ENCODE peak calls at places on chromosomes 4 and X, in five cellular contexts. One of them, this sample, is unnamed.

GRCh38 chr4:165872443-165873297 is at the start of gene TLL1:
- DNase-seq in CD4-positive, CD25-positive, alpha-beta regulatory T cell: no peak
- DNase-seq in hepatocyte: peak; percentile 37
- DNase-seq in OCI-LY7: no peak
- DNase-seq in Karpas-422: no peak
- DNase-seq in this sample: no peak

GRCh38 chr4:150593996-150594395 is 12.0 kb downstream of the MAB21L2 start:
- DNase-seq in CD4-positive, CD25-positive, alpha-beta regulatory T cell: no peak
- DNase-seq in hepatocyte: no peak
- DNase-seq in OCI-LY7: no peak
- DNase-seq in Karpas-422: no peak
- DNase-seq in this sample: no peak

GRCh38 chrX:108018659-108019381 is 26.0 kb upstream of the VSIG1 start:
- DNase-seq in CD4-positive, CD25-positive, alpha-beta regulatory T cell: peak; percentile 88
- DNase-seq in hepatocyte: no peak
- DNase-seq in OCI-LY7: no peak
- DNase-seq in Karpas-422: no peak
- DNase-seq in this sample: peak; percentile 65

GRCh38 chr4:178752954-178753525 is 1310.8 kb upstream of the AGA start:
- DNase-seq in CD4-positive, CD25-positive, alpha-beta regulatory T cell: no peak
- DNase-seq in hepatocyte: no peak
- DNase-seq in OCI-LY7: no peak
- DNase-seq in Karpas-422: no peak
- DNase-seq in this sample: no peak

GRCh38 chrX:21740329-21741274 is 17.3 kb downstream of the SMPX start:
- DNase-seq in CD4-positive, CD25-positive, alpha-beta regulatory T cell: no peak
- DNase-seq in hepatocyte: no peak
- DNase-seq in OCI-LY7: no peak
- DNase-seq in Karpas-422: no peak
- DNase-seq in this sample: no peak

GRCh38 chrX:40855411-40855810 is 120.1 kb upstream of the MED14 start:
- DNase-seq in CD4-positive, CD25-positive, alpha-beta regulatory T cell: no peak
- DNase-seq in hepatocyte: no peak
- DNase-seq in OCI-LY7: no peak
- DNase-seq in Karpas-422: no peak
- DNase-seq in this sample: no peak

GRCh38 chrX:153438522-153438921 is 7.3 kb downstream of the TREX2 start:
- DNase-seq in CD4-positive, CD25-positive, alpha-beta regulatory T cell: peak; percentile 8
- DNase-seq in hepatocyte: peak; percentile 39
- DNase-seq in OCI-LY7: peak; percentile 48
- DNase-seq in Karpas-422: peak; percentile 60
- DNase-seq in this sample: no peak

GRCh38 chr4:70927502-70928139 is 25.5 kb downstream of the MOB1B start:
- DNase-seq in CD4-positive, CD25-positive, alpha-beta regulatory T cell: peak; percentile 57
- DNase-seq in hepatocyte: no peak
- DNase-seq in OCI-LY7: peak; percentile 81
- DNase-seq in Karpas-422: peak; percentile 87
- DNase-seq in this sample: peak; percentile 54

GRCh38 chrX:69068295-69069085 is 96.8 kb downstream of the PJA1 start:
- DNase-seq in CD4-positive, CD25-positive, alpha-beta regulatory T cell: no peak
- DNase-seq in hepatocyte: no peak
- DNase-seq in OCI-LY7: no peak
- DNase-seq in Karpas-422: no peak
- DNase-seq in this sample: no peak

GRCh38 chr4:120694973-120695372 is 227.6 kb downstream of the PRDM5 start:
- DNase-seq in CD4-positive, CD25-positive, alpha-beta regulatory T cell: no peak
- DNase-seq in hepatocyte: peak; percentile 72
- DNase-seq in OCI-LY7: no peak
- DNase-seq in Karpas-422: no peak
- DNase-seq in this sample: no peak

GRCh38 chr4:120693817-120694216 is 228.7 kb downstream of the PRDM5 start:
- DNase-seq in CD4-positive, CD25-positive, alpha-beta regulatory T cell: no peak
- DNase-seq in hepatocyte: no peak
- DNase-seq in OCI-LY7: no peak
- DNase-seq in Karpas-422: no peak
- DNase-seq in this sample: no peak

GRCh38 chr4:120691536-120691935 is 231.0 kb downstream of the PRDM5 start:
- DNase-seq in CD4-positive, CD25-positive, alpha-beta regulatory T cell: no peak
- DNase-seq in hepatocyte: no peak
- DNase-seq in OCI-LY7: no peak
- DNase-seq in Karpas-422: no peak
- DNase-seq in this sample: no peak

GRCh38 chr4:120691106-120691505 is 231.4 kb downstream of the PRDM5 start:
- DNase-seq in CD4-positive, CD25-positive, alpha-beta regulatory T cell: no peak
- DNase-seq in hepatocyte: no peak
- DNase-seq in OCI-LY7: no peak
- DNase-seq in Karpas-422: no peak
- DNase-seq in this sample: no peak

GRCh38 chr4:120692964-120693363 is 229.6 kb downstream of the PRDM5 start:
- DNase-seq in CD4-positive, CD25-positive, alpha-beta regulatory T cell: no peak
- DNase-seq in hepatocyte: peak; percentile 78
- DNase-seq in OCI-LY7: no peak
- DNase-seq in Karpas-422: no peak
- DNase-seq in this sample: no peak
- H3K4me1 ChIP-seq in CD4-positive, CD25-positive, alpha-beta regulatory T cell: no peaks in the 10 kb centered on the region
- H3K4me1 ChIP-seq in hepatocyte: peaks cover 48% of the 10 kb centered on the region
- H3K4me1 ChIP-seq in OCI-LY7: no peaks in the 10 kb centered on the region
- H3K4me1 ChIP-seq in Karpas-422: no peaks in the 10 kb centered on the region
- H3K4me1 ChIP-seq in this sample: no peaks in the 10 kb centered on the region

GRCh38 chr4:147233-147632 is 22.9 kb downstream of the ZNF718 start:
- DNase-seq in CD4-positive, CD25-positive, alpha-beta regulatory T cell: no peak
- DNase-seq in hepatocyte: no peak
- DNase-seq in OCI-LY7: no peak
- DNase-seq in Karpas-422: no peak
- DNase-seq in this sample: no peak

GRCh38 chr4:146621-147020 is 22.3 kb downstream of the ZNF718 start:
- DNase-seq in CD4-positive, CD25-positive, alpha-beta regulatory T cell: no peak
- DNase-seq in hepatocyte: no peak
- DNase-seq in OCI-LY7: no peak
- DNase-seq in Karpas-422: peak; percentile 65
- DNase-seq in this sample: no peak
- H3K36me3 ChIP-seq in CD4-positive, CD25-positive, alpha-beta regulatory T cell: peaks cover 25% of the 10 kb centered on the region
- H3K36me3 ChIP-seq in hepatocyte: no peaks in the 10 kb centered on the region
- H3K36me3 ChIP-seq in OCI-LY7: peaks cover 92% of the 10 kb centered on the region
- H3K36me3 ChIP-seq in Karpas-422: peaks cover 77% of the 10 kb centered on the region
- H3K36me3 ChIP-seq in this sample: peaks cover 3% of the 10 kb centered on the region

GRCh38 chr4:86939737-86940141 is 4.9 kb downstream of the AFF1 start:
- DNase-seq in CD4-positive, CD25-positive, alpha-beta regulatory T cell: peak; percentile 43
- DNase-seq in hepatocyte: no peak
- DNase-seq in OCI-LY7: peak; percentile 90
- DNase-seq in Karpas-422: peak; percentile 58
- DNase-seq in this sample: no peak
- H3K4me1 ChIP-seq in CD4-positive, CD25-positive, alpha-beta regulatory T cell: peaks cover 52% of the 10 kb centered on the region
- H3K4me1 ChIP-seq in hepatocyte: peaks cover 33% of the 10 kb centered on the region
- H3K4me1 ChIP-seq in OCI-LY7: peaks cover 67% of the 10 kb centered on the region
- H3K4me1 ChIP-seq in Karpas-422: peaks cover 45% of the 10 kb centered on the region
- H3K4me1 ChIP-seq in this sample: peaks cover 22% of the 10 kb centered on the region

GRCh38 chr4:182845618-182846017 is 71.6 kb downstream of the DCTD start:
- DNase-seq in CD4-positive, CD25-positive, alpha-beta regulatory T cell: no peak
- DNase-seq in hepatocyte: no peak
- DNase-seq in OCI-LY7: no peak
- DNase-seq in Karpas-422: no peak
- DNase-seq in this sample: no peak

GRCh38 chr4:182847956-182848450 is 69.2 kb downstream of the DCTD start:
- DNase-seq in CD4-positive, CD25-positive, alpha-beta regulatory T cell: no peak
- DNase-seq in hepatocyte: no peak
- DNase-seq in OCI-LY7: no peak
- DNase-seq in Karpas-422: no peak
- DNase-seq in this sample: no peak

GRCh38 chr4:182843813-182844325 is 73.3 kb downstream of the DCTD start:
- DNase-seq in CD4-positive, CD25-positive, alpha-beta regulatory T cell: no peak
- DNase-seq in hepatocyte: no peak
- DNase-seq in OCI-LY7: no peak
- DNase-seq in Karpas-422: no peak
- DNase-seq in this sample: no peak

GRCh38 chr4:182847543-182847942 is 69.6 kb downstream of the DCTD start:
- DNase-seq in CD4-positive, CD25-positive, alpha-beta regulatory T cell: no peak
- DNase-seq in hepatocyte: no peak
- DNase-seq in OCI-LY7: no peak
- DNase-seq in Karpas-422: no peak
- DNase-seq in this sample: no peak

DNA sequence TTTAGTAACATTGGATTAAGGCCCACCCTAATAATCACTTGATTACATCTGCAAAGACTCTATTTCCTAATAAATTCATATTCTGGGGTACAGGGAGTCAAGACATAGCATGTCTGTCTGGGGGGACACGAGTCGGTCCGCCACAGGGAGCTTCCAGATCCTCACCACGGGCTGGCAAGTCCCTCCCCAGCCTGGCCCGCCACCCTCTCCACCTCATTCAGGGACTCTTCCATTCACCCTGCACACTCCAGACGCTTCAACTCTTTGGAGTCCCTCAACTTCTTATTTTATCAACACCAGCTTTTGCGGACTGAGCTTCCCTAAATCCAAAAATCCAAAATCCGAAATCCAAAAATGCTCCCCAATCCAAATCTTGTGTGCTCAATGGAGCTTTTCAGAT is 71.1 kb downstream of the DCTD start:
- DNase-seq in CD4-positive, CD25-positive, alpha-beta regulatory T cell: no peak
- DNase-seq in hepatocyte: no peak
- DNase-seq in OCI-LY7: no peak
- DNase-seq in Karpas-422: no peak
- DNase-seq in this sample: no peak
- H3K36me3 ChIP-seq in CD4-positive, CD25-positive, alpha-beta regulatory T cell: no peaks in the 10 kb centered on the region
- H3K36me3 ChIP-seq in hepatocyte: no peaks in the 10 kb centered on the region
- H3K36me3 ChIP-seq in OCI-LY7: no peaks in the 10 kb centered on the region
- H3K36me3 ChIP-seq in Karpas-422: no peaks in the 10 kb centered on the region
- H3K36me3 ChIP-seq in this sample: no peaks in the 10 kb centered on the region

DNA sequence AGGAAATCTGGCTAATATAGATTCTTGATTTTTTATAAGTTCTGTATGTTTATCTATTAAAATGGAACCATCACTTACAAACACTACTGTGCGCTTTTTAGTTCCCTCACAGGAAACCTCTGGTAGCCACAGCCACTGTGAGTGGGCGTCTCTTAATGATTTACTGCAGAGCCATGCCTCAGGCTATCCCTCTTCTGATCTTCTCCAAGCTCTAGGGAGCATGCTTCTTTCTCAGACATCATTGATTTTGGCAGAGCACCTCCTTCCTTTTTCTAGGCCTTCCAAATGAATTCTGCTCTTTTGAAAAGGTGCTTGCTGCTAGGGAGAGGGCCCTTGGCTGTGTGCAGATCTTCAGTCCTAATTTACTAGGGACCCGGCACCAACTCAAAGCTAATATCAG is 61.1 kb upstream of the STS start:
- DNase-seq in CD4-positive, CD25-positive, alpha-beta regulatory T cell: no peak
- DNase-seq in hepatocyte: no peak
- DNase-seq in OCI-LY7: no peak
- DNase-seq in Karpas-422: peak; percentile 69
- DNase-seq in this sample: no peak
- H3K4me1 ChIP-seq in CD4-positive, CD25-positive, alpha-beta regulatory T cell: peaks cover 32% of the 10 kb centered on the region
- H3K4me1 ChIP-seq in hepatocyte: no peaks in the 10 kb centered on the region
- H3K4me1 ChIP-seq in OCI-LY7: peaks cover 93% of the 10 kb centered on the region
- H3K4me1 ChIP-seq in Karpas-422: peaks cover 97% of the 10 kb centered on the region
- H3K4me1 ChIP-seq in this sample: peaks cover 40% of the 10 kb centered on the region

GRCh38 chr4:73231518-73232487 is 26.8 kb downstream of the ANKRD17 start:
- DNase-seq in CD4-positive, CD25-positive, alpha-beta regulatory T cell: no peak
- DNase-seq in hepatocyte: no peak
- DNase-seq in OCI-LY7: no peak
- DNase-seq in Karpas-422: no peak
- DNase-seq in this sample: no peak
- H3K36me3 ChIP-seq in CD4-positive, CD25-positive, alpha-beta regulatory T cell: peaks cover 30% of the 10 kb centered on the region
- H3K36me3 ChIP-seq in hepatocyte: no peaks in the 10 kb centered on the region
- H3K36me3 ChIP-seq in OCI-LY7: peaks cover 86% of the 10 kb centered on the region
- H3K36me3 ChIP-seq in Karpas-422: peaks cover 66% of the 10 kb centered on the region
- H3K36me3 ChIP-seq in this sample: peaks cover 14% of the 10 kb centered on the region

DNA sequence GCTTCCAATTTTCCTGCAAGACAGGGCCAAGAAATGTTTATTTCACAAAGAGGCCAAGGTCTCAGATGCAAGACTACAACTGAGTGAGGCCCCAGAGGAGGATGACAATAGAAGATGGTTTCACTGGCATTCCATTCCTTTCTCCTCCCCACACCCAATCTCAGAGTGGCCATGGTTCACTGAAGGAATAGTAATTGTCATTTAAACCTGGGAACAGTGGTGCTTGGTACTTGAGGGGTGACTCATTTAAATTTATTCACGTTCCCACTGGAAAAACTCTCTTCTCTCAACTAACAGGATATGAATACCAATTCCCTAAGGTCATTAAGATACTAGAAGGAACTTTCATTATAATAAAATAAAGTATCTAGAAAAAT is 35.3 kb upstream of the CXCL8 start:
- DNase-seq in CD4-positive, CD25-positive, alpha-beta regulatory T cell: no peak
- DNase-seq in hepatocyte: no peak
- DNase-seq in OCI-LY7: no peak
- DNase-seq in Karpas-422: no peak
- DNase-seq in this sample: no peak
- H3K4me1 ChIP-seq in CD4-positive, CD25-positive, alpha-beta regulatory T cell: no peaks in the 10 kb centered on the region
- H3K4me1 ChIP-seq in hepatocyte: no peaks in the 10 kb centered on the region
- H3K4me1 ChIP-seq in OCI-LY7: no peaks in the 10 kb centered on the region
- H3K4me1 ChIP-seq in Karpas-422: no peaks in the 10 kb centered on the region
- H3K4me1 ChIP-seq in this sample: no peaks in the 10 kb centered on the region

GRCh38 chr4:25376754-25377571 is at the start of gene ANAPC4:
- DNase-seq in CD4-positive, CD25-positive, alpha-beta regulatory T cell: peak; percentile 97
- DNase-seq in hepatocyte: peak; percentile 97
- DNase-seq in OCI-LY7: peak; percentile 96
- DNase-seq in Karpas-422: peak; percentile 99
- DNase-seq in this sample: peak; percentile 97

GRCh38 chr4:25378130-25378743 is 1.2 kb downstream of the ANAPC4 start:
- DNase-seq in CD4-positive, CD25-positive, alpha-beta regulatory T cell: no peak
- DNase-seq in hepatocyte: no peak
- DNase-seq in OCI-LY7: peak; percentile 19
- DNase-seq in Karpas-422: peak; percentile 58
- DNase-seq in this sample: no peak

GRCh38 chr4:25377572-25377882 is 464 bp downstream of the ANAPC4 start:
- DNase-seq in CD4-positive, CD25-positive, alpha-beta regulatory T cell: no peak
- DNase-seq in hepatocyte: no peak
- DNase-seq in OCI-LY7: no peak
- DNase-seq in Karpas-422: peak; percentile 54
- DNase-seq in this sample: no peak

DNA sequence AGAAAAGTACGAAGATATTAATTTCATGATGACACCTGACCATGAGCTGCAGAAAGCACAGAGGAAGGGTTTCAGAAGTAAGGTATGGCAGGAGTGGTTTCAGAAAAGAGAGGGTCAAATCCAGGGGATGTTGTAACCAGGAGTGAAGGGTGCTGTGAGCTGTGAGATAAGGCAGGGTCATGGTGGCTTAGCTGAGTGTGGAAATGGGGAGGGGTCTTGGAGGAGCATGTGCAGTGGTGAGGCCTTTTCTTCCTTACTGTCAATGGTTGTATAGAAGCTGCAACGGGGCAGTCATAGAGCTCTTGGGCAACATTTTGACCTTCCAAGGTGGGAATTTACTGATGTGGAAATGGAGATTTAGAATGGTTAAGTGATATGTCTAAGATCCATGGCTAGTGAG is 2.5 kb downstream of the ANAPC4 start:
- DNase-seq in CD4-positive, CD25-positive, alpha-beta regulatory T cell: no peak
- DNase-seq in hepatocyte: no peak
- DNase-seq in OCI-LY7: no peak
- DNase-seq in Karpas-422: no peak
- DNase-seq in this sample: no peak
- H3K36me3 ChIP-seq in CD4-positive, CD25-positive, alpha-beta regulatory T cell: peaks cover 37% of the 10 kb centered on the region
- H3K36me3 ChIP-seq in hepatocyte: no peaks in the 10 kb centered on the region
- H3K36me3 ChIP-seq in OCI-LY7: peaks cover 66% of the 10 kb centered on the region
- H3K36me3 ChIP-seq in Karpas-422: peaks cover 41% of the 10 kb centered on the region
- H3K36me3 ChIP-seq in this sample: no peaks in the 10 kb centered on the region